ENCODE peak calls at places on chromosomes 12 and 14, in four cellular contexts. One of them, this sample, is unnamed.

GRCh38 chr14:69997849-69998248 is 118.6 kb downstream of the SMOC1 start:
- DNase-seq in K562: no peak
- DNase-seq in HepG2: peak
- DNase-seq in GM12878: no peak
- DNase-seq in this sample: no peak

GRCh38 chr14:92473261-92473946 is 40.2 kb upstream of the RIN3 start:
- DNase-seq in K562: no peak
- DNase-seq in HepG2: peak
- DNase-seq in GM12878: no peak
- DNase-seq in this sample: peak

GRCh38 chr14:64465856-64466554 is 706 bp downstream of the AKAP5 start:
- DNase-seq in K562: peak
- DNase-seq in HepG2: no peak
- DNase-seq in GM12878: no peak
- DNase-seq in this sample: no peak

GRCh38 chr14:70871863-70872677 is 35.2 kb upstream of the PCNX1 start:
- DNase-seq in K562: no peak
- DNase-seq in HepG2: no peak
- DNase-seq in GM12878: no peak
- DNase-seq in this sample: no peak

GRCh38 chr14:69636051-69636639 is 24.7 kb downstream of the SUSD6 start:
- DNase-seq in K562: no peak
- DNase-seq in HepG2: no peak
- DNase-seq in GM12878: no peak
- DNase-seq in this sample: no peak

GRCh38 chr14:56297449-56297848 is 179.2 kb downstream of the PELI2 start:
- DNase-seq in K562: no peak
- DNase-seq in HepG2: no peak
- DNase-seq in GM12878: no peak
- DNase-seq in this sample: no peak

GRCh38 chr12:64452559-64453329 is 824 bp downstream of the TBK1 start:
- DNase-seq in K562: peak
- DNase-seq in HepG2: peak
- DNase-seq in GM12878: no peak
- DNase-seq in this sample: no peak

GRCh38 chr14:100645200-100645985 is 58.2 kb upstream of the BEGAIN start:
- DNase-seq in K562: peak
- DNase-seq in HepG2: peak
- DNase-seq in GM12878: peak
- DNase-seq in this sample: peak

GRCh38 chr14:29927596-29928341 is at the start of gene PRKD1:
- DNase-seq in K562: peak
- DNase-seq in HepG2: peak
- DNase-seq in GM12878: no peak
- DNase-seq in this sample: no peak

GRCh38 chr12:130555628-130556485 is 160.2 kb downstream of the RIMBP2 start:
- DNase-seq in K562: no peak
- DNase-seq in HepG2: no peak
- DNase-seq in GM12878: no peak
- DNase-seq in this sample: no peak

GRCh38 chr12:54701940-54702592 is 53.9 kb upstream of the DCD start:
- DNase-seq in K562: peak
- DNase-seq in HepG2: peak
- DNase-seq in GM12878: no peak
- DNase-seq in this sample: no peak

GRCh38 chr12:22275847-22276246 is 58.7 kb downstream of the ST8SIA1 start:
- DNase-seq in K562: no peak
- DNase-seq in HepG2: no peak
- DNase-seq in GM12878: no peak
- DNase-seq in this sample: peak

GRCh38 chr12:130354407-130354806 is 16.7 kb downstream of the PIWIL1 start:
- DNase-seq in K562: no peak
- DNase-seq in HepG2: no peak
- DNase-seq in GM12878: no peak
- DNase-seq in this sample: no peak

GRCh38 chr14:68506021-68506644 is 286.7 kb downstream of the ZFP36L1 start:
- DNase-seq in K562: no peak
- DNase-seq in HepG2: no peak
- DNase-seq in GM12878: no peak
- DNase-seq in this sample: no peak

GRCh38 chr12:42468341-42468821 is 121.2 kb downstream of the PRICKLE1 start:
- DNase-seq in K562: no peak
- DNase-seq in HepG2: no peak
- DNase-seq in GM12878: peak
- DNase-seq in this sample: no peak

GRCh38 chr12:112768278-112768677 is 23.3 kb upstream of the RPH3A start:
- DNase-seq in K562: no peak
- DNase-seq in HepG2: no peak
- DNase-seq in GM12878: no peak
- DNase-seq in this sample: no peak

GRCh38 chr12:28908646-28909045 is 240.4 kb upstream of the FAR2 start:
- DNase-seq in K562: no peak
- DNase-seq in HepG2: no peak
- DNase-seq in GM12878: no peak
- DNase-seq in this sample: no peak

GRCh38 chr12:99146185-99146584 is 501.1 kb downstream of the APAF1 start:
- DNase-seq in K562: no peak
- DNase-seq in HepG2: no peak
- DNase-seq in GM12878: no peak
- DNase-seq in this sample: no peak

GRCh38 chr12:105672576-105672975 is 342.1 kb downstream of the C12orf75 start:
- DNase-seq in K562: no peak
- DNase-seq in HepG2: no peak
- DNase-seq in GM12878: no peak
- DNase-seq in this sample: no peak

GRCh38 chr12:26121841-26122680 is 2.8 kb downstream of the BHLHE41 start:
- DNase-seq in K562: peak
- DNase-seq in HepG2: no peak
- DNase-seq in GM12878: no peak
- DNase-seq in this sample: no peak

GRCh38 chr12:857611-858010 is 91.9 kb downstream of the RAD52 start:
- DNase-seq in K562: no peak
- DNase-seq in HepG2: no peak
- DNase-seq in GM12878: no peak
- DNase-seq in this sample: no peak

GRCh38 chr14:67532998-67533753 is at the start of gene PLEKHH1:
- DNase-seq in K562: peak
- DNase-seq in HepG2: peak
- DNase-seq in GM12878: no peak
- DNase-seq in this sample: peak

GRCh38 chr14:104375551-104376201 is 203.9 kb upstream of the C14orf180 start:
- DNase-seq in K562: no peak
- DNase-seq in HepG2: no peak
- DNase-seq in GM12878: no peak
- DNase-seq in this sample: no peak

GRCh38 chr12:42447371-42447786 is 121.4 kb downstream of the PPHLN1 start:
- DNase-seq in K562: no peak
- DNase-seq in HepG2: no peak
- DNase-seq in GM12878: no peak
- DNase-seq in this sample: no peak

GRCh38 chr12:109053382-109054123 is 1.2 kb downstream of the USP30 start:
- DNase-seq in K562: peak
- DNase-seq in HepG2: peak
- DNase-seq in GM12878: peak
- DNase-seq in this sample: no peak

GRCh38 chr14:47619397-47619796 is 56.0 kb downstream of the MDGA2 start:
- DNase-seq in K562: no peak
- DNase-seq in HepG2: no peak
- DNase-seq in GM12878: no peak
- DNase-seq in this sample: no peak

GRCh38 chr12:116318738-116319050 is 41.2 kb upstream of the MED13L start:
- DNase-seq in K562: no peak
- DNase-seq in HepG2: no peak
- DNase-seq in GM12878: no peak
- DNase-seq in this sample: no peak

GRCh38 chr14:64704145-64704742 is at the start of gene PLEKHG3:
- DNase-seq in K562: peak
- DNase-seq in HepG2: peak
- DNase-seq in GM12878: no peak
- DNase-seq in this sample: peak

GRCh38 chr14:21095430-21096205 is 2.8 kb downstream of the ZNF219 start:
- DNase-seq in K562: no peak
- DNase-seq in HepG2: no peak
- DNase-seq in GM12878: no peak
- DNase-seq in this sample: no peak

GRCh38 chr14:96267916-96268315 is 11.9 kb downstream of the BDKRB1 start:
- DNase-seq in K562: no peak
- DNase-seq in HepG2: no peak
- DNase-seq in GM12878: no peak
- DNase-seq in this sample: no peak

GRCh38 chr12:41211466-41211865 is 23.3 kb downstream of the PDZRN4 start:
- DNase-seq in K562: no peak
- DNase-seq in HepG2: no peak
- DNase-seq in GM12878: no peak
- DNase-seq in this sample: no peak

GRCh38 chr12:80829767-80830166 is 108.0 kb downstream of the LIN7A start:
- DNase-seq in K562: no peak
- DNase-seq in HepG2: no peak
- DNase-seq in GM12878: no peak
- DNase-seq in this sample: no peak

GRCh38 chr14:24915958-24916595 is 133.9 kb downstream of the STXBP6 start:
- DNase-seq in K562: no peak
- DNase-seq in HepG2: no peak
- DNase-seq in GM12878: no peak
- DNase-seq in this sample: no peak

GRCh38 chr12:107014050-107014449 is 27.1 kb upstream of the MTERF2 start:
- DNase-seq in K562: no peak
- DNase-seq in HepG2: peak
- DNase-seq in GM12878: no peak
- DNase-seq in this sample: no peak

GRCh38 chr12:47222960-47223847 is 143.4 kb upstream of the AMIGO2 start:
- DNase-seq in K562: peak
- DNase-seq in HepG2: no peak
- DNase-seq in GM12878: no peak
- DNase-seq in this sample: peak

GRCh38 chr14:65622703-65623102 is 210.2 kb downstream of the FUT8 start:
- DNase-seq in K562: no peak
- DNase-seq in HepG2: no peak
- DNase-seq in GM12878: no peak
- DNase-seq in this sample: no peak

GRCh38 chr12:93790472-93791152 is 113.4 kb downstream of the CRADD start:
- DNase-seq in K562: peak
- DNase-seq in HepG2: no peak
- DNase-seq in GM12878: no peak
- DNase-seq in this sample: no peak

GRCh38 chr12:44775916-44776315 is 100.2 kb downstream of the NELL2 start:
- DNase-seq in K562: no peak
- DNase-seq in HepG2: no peak
- DNase-seq in GM12878: no peak
- DNase-seq in this sample: no peak
- TF ChIP-seq HDAC2 in K562: no peak
- TF ChIP-seq HDAC2 in HepG2: no peak
- TF ChIP-seq HDAC2 in GM12878: no peak
- TF ChIP-seq HDAC2 in this sample: no peak

DNA sequence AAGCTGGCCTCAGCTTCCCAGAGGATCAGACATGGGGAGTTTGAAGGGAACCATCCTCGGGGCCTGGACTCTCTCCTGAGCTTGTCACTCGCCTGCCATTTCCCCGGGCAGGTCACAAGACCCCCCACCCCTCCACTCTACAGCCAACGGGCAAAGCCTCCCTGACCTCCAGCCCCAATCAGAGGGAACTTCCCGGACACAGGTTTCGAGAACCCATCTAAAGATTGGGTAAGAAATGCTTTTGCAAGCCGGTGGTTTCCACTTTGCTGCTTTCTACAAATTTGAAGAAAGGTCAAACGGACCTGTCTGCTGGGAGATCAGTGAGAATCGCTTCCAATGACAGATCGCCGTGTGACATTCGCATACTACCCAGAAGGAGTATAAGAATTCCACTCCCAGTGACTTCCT is 89.6 kb downstream of the SCARB1 start:
- DNase-seq in K562: no peak
- DNase-seq in HepG2: no peak
- DNase-seq in GM12878: no peak
- DNase-seq in this sample: no peak
- TF ChIP-seq SRF in K562: no peak
- TF ChIP-seq SRF in HepG2: no peak
- TF ChIP-seq SRF in GM12878: no peak
- TF ChIP-seq SRF in this sample: no peak

GRCh38 chr14:99573436-99574098 is 30.4 kb downstream of the CCDC85C start:
- DNase-seq in K562: no peak
- DNase-seq in HepG2: no peak
- DNase-seq in GM12878: no peak
- DNase-seq in this sample: no peak

GRCh38 chr14:99576761-99577705 is 27.0 kb downstream of the CCDC85C start:
- DNase-seq in K562: no peak
- DNase-seq in HepG2: no peak
- DNase-seq in GM12878: no peak
- DNase-seq in this sample: no peak

GRCh38 chr14:99574099-99574880 is 29.7 kb downstream of the CCDC85C start:
- DNase-seq in K562: no peak
- DNase-seq in HepG2: peak
- DNase-seq in GM12878: no peak
- DNase-seq in this sample: no peak

GRCh38 chr14:99576304-99576703 is 27.7 kb downstream of the CCDC85C start:
- DNase-seq in K562: no peak
- DNase-seq in HepG2: no peak
- DNase-seq in GM12878: no peak
- DNase-seq in this sample: no peak

GRCh38 chr14:99575043-99576023 is 28.7 kb downstream of the CCDC85C start:
- DNase-seq in K562: peak
- DNase-seq in HepG2: peak
- DNase-seq in GM12878: no peak
- DNase-seq in this sample: no peak
- TF ChIP-seq KDM1A in K562: no peak
- TF ChIP-seq KDM1A in HepG2: no peak
- TF ChIP-seq KDM1A in GM12878: no peak
- TF ChIP-seq KDM1A in this sample: no peak

GRCh38 chr12:4137015-4137414 is 136.5 kb upstream of the CCND2 start:
- DNase-seq in K562: no peak
- DNase-seq in HepG2: no peak
- DNase-seq in GM12878: no peak
- DNase-seq in this sample: no peak

GRCh38 chr12:4133636-4134433 is 139.7 kb upstream of the CCND2 start:
- DNase-seq in K562: no peak
- DNase-seq in HepG2: no peak
- DNase-seq in GM12878: no peak
- DNase-seq in this sample: no peak

GRCh38 chr12:4134434-4134762 is 139.2 kb upstream of the CCND2 start:
- DNase-seq in K562: no peak
- DNase-seq in HepG2: no peak
- DNase-seq in GM12878: no peak
- DNase-seq in this sample: no peak

GRCh38 chr12:4134833-4135597 is 138.5 kb upstream of the CCND2 start:
- DNase-seq in K562: no peak
- DNase-seq in HepG2: no peak
- DNase-seq in GM12878: no peak
- DNase-seq in this sample: no peak

DNA sequence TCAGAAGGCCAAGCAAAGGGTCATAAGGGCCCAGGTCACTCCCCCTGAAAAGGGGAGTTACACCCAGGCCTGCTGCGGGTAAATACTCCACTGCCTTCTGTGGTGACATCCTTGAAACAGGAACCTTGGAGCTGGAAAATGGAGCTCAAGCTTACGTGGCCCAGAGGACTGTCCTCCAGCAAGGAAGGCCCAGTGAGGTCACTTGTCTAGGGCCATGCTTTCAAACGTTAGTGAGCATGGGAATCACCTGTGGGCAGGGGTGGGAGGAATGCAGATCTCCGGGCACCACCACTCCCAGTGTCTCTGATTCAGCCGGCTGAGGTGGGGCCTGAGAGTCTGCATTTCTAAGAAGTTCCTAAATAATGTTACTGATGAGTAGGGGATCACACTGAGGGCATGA is 140.5 kb upstream of the CCND2 start:
- DNase-seq in K562: no peak
- DNase-seq in HepG2: no peak
- DNase-seq in GM12878: no peak
- DNase-seq in this sample: no peak
- TF ChIP-seq HDAC2 in K562: no peak
- TF ChIP-seq HDAC2 in HepG2: no peak
- TF ChIP-seq HDAC2 in GM12878: no peak
- TF ChIP-seq HDAC2 in this sample: no peak

This sample was measured in H1.